ENCODE peak calls at places on chromosomes 12 and 14, in four cellular contexts. G is H1, K is K562, V is HepG2. H is an unnamed sample.

GRCh38 chr12:113889806-113890581 is 76.1 kb downstream of the RBM19 start:
- DNase-seq in G (no peak), K (no peak), V (no peak), H (no peak)

GRCh38 chr12:749871-750270 is 2.5 kb upstream of the WNK1 start:
- DNase-seq in G (no peak), K (peak), V (no peak), H (no peak)

GRCh38 chr12:41018010-41018409 is 170.1 kb upstream of the PDZRN4 start:
- DNase-seq in G (no peak), K (no peak), V (peak), H (no peak)

GRCh38 chr12:109625131-109625559 is 51.6 kb downstream of the MVK start:
- DNase-seq in G (no peak), K (peak), V (no peak), H (no peak)

GRCh38 chr12:121799842-121800693 is 3.7 kb upstream of the SETD1B start:
- DNase-seq in G (no peak), K (peak), V (peak), H (no peak)

GRCh38 chr12:57534991-57535543 is 11.9 kb downstream of the DCTN2 start:
- DNase-seq in G (no peak), K (no peak), V (no peak), H (no peak)

GRCh38 chr12:70255311-70255710 is 12.1 kb downstream of the CNOT2 start:
- DNase-seq in G (no peak), K (no peak), V (no peak), H (no peak)

GRCh38 chr12:100156731-100157426 is 14.2 kb upstream of the BLTP3B start:
- DNase-seq in G (no peak), K (no peak), V (no peak), H (no peak)

GRCh38 chr12:85350356-85350755 is 70.3 kb downstream of the ALX1 start:
- DNase-seq in G (no peak), K (no peak), V (no peak), H (no peak)

GRCh38 chr12:101678081-101678480 is 19.4 kb upstream of the CHPT1 start:
- DNase-seq in G (no peak), K (no peak), V (no peak), H (no peak)

GRCh38 chr14:54600685-54601084 is 33.8 kb downstream of the SAMD4A start:
- DNase-seq in G (no peak), K (no peak), V (no peak), H (no peak)

GRCh38 chr12:4786795-4787194 is 66.6 kb downstream of the GALNT8 start:
- DNase-seq in G (no peak), K (no peak), V (no peak), H (no peak)

GRCh38 chr14:71148627-71149026 is 241.4 kb downstream of the PCNX1 start:
- DNase-seq in G (no peak), K (no peak), V (no peak), H (no peak)

GRCh38 chr12:40473979-40474378 is 218.3 kb upstream of the CNTN1 start:
- DNase-seq in G (no peak), K (no peak), V (no peak), H (no peak)

GRCh38 chr12:60185060-60185459 is 589.2 kb downstream of the SLC16A7 start:
- DNase-seq in G (no peak), K (no peak), V (no peak), H (no peak)

GRCh38 chr14:34711169-34711568 is 3.2 kb downstream of the CFL2 start:
- DNase-seq in G (no peak), K (peak), V (no peak), H (peak)

GRCh38 chr12:46832084-46832704 is 6.4 kb upstream of the SLC38A4 start:
- DNase-seq in G (peak), K (no peak), V (no peak), H (no peak)

GRCh38 chr12:123928274-123928865 is 44.3 kb downstream of the CCDC92 start:
- DNase-seq in G (no peak), K (peak), V (no peak), H (no peak)

GRCh38 chr12:128338344-128338743 is 71.4 kb downstream of the TMEM132C start:
- DNase-seq in G (no peak), K (no peak), V (no peak), H (no peak)

GRCh38 chr14:75449703-75450102 is 21.9 kb downstream of the JDP2 start:
- DNase-seq in G (no peak), K (no peak), V (no peak), H (no peak)

GRCh38 chr12:49535921-49536525 is 2.8 kb upstream of the KCNH3 start:
- DNase-seq in G (no peak), K (no peak), V (no peak), H (no peak)

GRCh38 chr14:79630561-79630960 is 580.7 kb downstream of the DIO2 start:
- DNase-seq in G (no peak), K (no peak), V (no peak), H (no peak)

GRCh38 chr12:5534800-5535199 is 102.9 kb downstream of the NTF3 start:
- DNase-seq in G (no peak), K (no peak), V (no peak), H (no peak)

GRCh38 chr12:4539167-4539870 is 629 bp downstream of the RAD51AP1 start:
- DNase-seq in G (no peak), K (peak), V (no peak), H (no peak)

GRCh38 chr12:76413121-76413520 is 64.9 kb upstream of the BBS10 start:
- DNase-seq in G (no peak), K (no peak), V (no peak), H (no peak)

GRCh38 chr12:101055940-101056339 is 154.1 kb downstream of the SLC5A8 start:
- DNase-seq in G (no peak), K (no peak), V (no peak), H (no peak)

GRCh38 chr12:113030875-113031525 is 25.5 kb upstream of the DTX1 start:
- DNase-seq in G (peak), K (peak), V (peak), H (no peak)

GRCh38 chr14:51424569-51425251 is 184.7 kb downstream of the TMX1 start:
- DNase-seq in G (no peak), K (no peak), V (no peak), H (no peak)

GRCh38 chr12:3304436-3305135 is 186.4 kb upstream of the PRMT8 start:
- DNase-seq in G (no peak), K (no peak), V (peak), H (no peak)
- TF ChIP-seq ATF2 in G (no peak), K (no peak), V (no peak), H (no peak)

DNA sequence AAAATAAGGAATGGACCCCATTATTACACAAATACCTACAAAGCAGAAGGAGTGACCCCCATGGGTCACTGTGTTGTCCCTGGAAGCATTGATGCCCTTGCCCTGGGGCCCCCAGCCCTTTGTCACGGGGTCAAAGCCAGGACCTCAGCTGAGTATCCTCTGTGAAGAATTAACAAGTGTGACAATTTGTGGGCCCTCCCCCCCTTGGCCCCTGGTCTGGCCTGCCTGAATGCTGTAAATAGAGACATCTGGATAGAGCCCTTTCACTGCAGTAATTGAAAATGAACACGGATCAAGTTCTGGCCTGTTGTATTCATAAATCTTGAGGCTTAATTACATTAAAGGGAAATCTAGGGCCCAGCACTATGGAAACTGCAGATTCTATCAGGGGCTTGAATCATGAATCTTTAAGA is 72.7 kb downstream of the C12orf42 start:
- DNase-seq in G (no peak), K (no peak), V (no peak), H (no peak)
- TF ChIP-seq CTCF in G (no peak), K (no peak), V (no peak), H (no peak)

DNA sequence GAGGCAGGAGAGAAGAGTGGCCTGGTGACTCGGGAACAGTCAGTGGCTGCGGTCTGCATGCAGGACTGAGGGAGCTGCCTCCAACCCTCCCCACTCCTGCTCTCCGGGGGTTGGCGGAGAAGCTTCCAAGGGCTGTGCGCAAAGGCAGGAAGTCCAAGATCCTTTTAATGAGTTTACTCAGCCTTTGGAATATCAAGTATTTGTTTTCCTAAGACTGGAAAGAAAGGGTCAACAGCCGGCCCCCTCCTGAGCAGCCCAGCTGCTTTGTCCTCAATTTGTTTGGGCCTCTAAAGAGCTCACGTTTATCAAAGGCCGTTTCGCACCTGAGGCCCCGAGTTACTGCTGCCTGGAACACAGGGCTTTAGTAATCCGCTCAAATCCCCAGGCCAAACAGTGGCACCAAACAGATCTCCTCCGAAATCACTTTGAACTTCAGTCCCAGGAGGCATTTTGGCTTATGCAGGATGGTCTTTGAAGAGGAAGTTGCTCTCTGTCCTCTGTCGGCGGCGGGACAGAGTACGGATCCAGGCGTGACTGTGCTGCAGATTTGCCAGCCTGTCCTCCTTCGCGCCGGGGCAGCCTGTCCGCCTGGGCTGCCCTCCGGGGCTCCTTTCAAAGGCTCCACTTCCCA is 117.2 kb upstream of the FZD10 start:
- DNase-seq in G (peak), K (no peak), V (peak), H (no peak)
- TF ChIP-seq CHD2 in G (no peak), K (no peak), V (no peak), H (no peak)

GRCh38 chr12:87802721-87803011 is 226.5 kb downstream of the C12orf50 start:
- DNase-seq in G (no peak), K (no peak), V (no peak), H (no peak)

GRCh38 chr12:87801860-87802720 is 227.1 kb downstream of the C12orf50 start:
- DNase-seq in G (no peak), K (no peak), V (no peak), H (no peak)

GRCh38 chr12:87793134-87793533 is 236.1 kb downstream of the C12orf50 start:
- DNase-seq in G (no peak), K (no peak), V (no peak), H (no peak)

GRCh38 chr12:87795555-87795954 is 233.6 kb downstream of the C12orf50 start:
- DNase-seq in G (no peak), K (no peak), V (no peak), H (no peak)

GRCh38 chr12:87796961-87797516 is 232.2 kb downstream of the C12orf50 start:
- DNase-seq in G (no peak), K (no peak), V (no peak), H (no peak)
- TF ChIP-seq ATF2 in G (no peak), K (no peak), V (no peak), H (no peak)

H was measured in GM12878.